ENCODE peak calls at places on chromosomes 3 and 15, in seven cellular contexts. One of them, this sample, is unnamed.
A peak's percentile ranks its signal among the peaks of the same experiment; 100 is the strongest.

GRCh38 chr3:124168271-124168670 is 176.3 kb upstream of the ROPN1 start:
- DNase-seq in HCT116: no peak
- DNase-seq in spleen: no peak
- DNase-seq in prostate gland: no peak
- DNase-seq in suprapubic skin: no peak
- DNase-seq in GM12892: no peak
- DNase-seq in GM12891: no peak
- DNase-seq in this sample: no peak

GRCh38 chr15:98413973-98414546 is 234.3 kb upstream of the IGF1R start:
- DNase-seq in HCT116: no peak
- DNase-seq in GM12892: no peak
- DNase-seq in GM12891: no peak
- DNase-seq in suprapubic skin: no peak
- DNase-seq in prostate gland: no peak
- DNase-seq in spleen: no peak
- DNase-seq in this sample: no peak

GRCh38 chr3:5799421-5799820 is 611.9 kb downstream of the EDEM1 start:
- DNase-seq in spleen: no peak
- DNase-seq in GM12891: no peak
- DNase-seq in prostate gland: no peak
- DNase-seq in suprapubic skin: no peak
- DNase-seq in HCT116: no peak
- DNase-seq in GM12892: no peak
- DNase-seq in this sample: no peak

GRCh38 chr3:123602325-123602724 is 17.5 kb upstream of the HACD2 start:
- DNase-seq in suprapubic skin: no peak
- DNase-seq in GM12891: no peak
- DNase-seq in GM12892: no peak
- DNase-seq in HCT116: peak; percentile 69
- DNase-seq in spleen: no peak
- DNase-seq in prostate gland: peak; percentile 41
- DNase-seq in this sample: no peak

GRCh38 chr3:9183011-9183410 is 66.4 kb downstream of the SRGAP3 start:
- DNase-seq in suprapubic skin: no peak
- DNase-seq in spleen: no peak
- DNase-seq in GM12892: no peak
- DNase-seq in prostate gland: no peak
- DNase-seq in HCT116: no peak
- DNase-seq in GM12891: no peak
- DNase-seq in this sample: no peak

GRCh38 chr15:32919749-32920414 is 202.1 kb downstream of the GREM1 start:
- DNase-seq in prostate gland: no peak
- DNase-seq in GM12892: no peak
- DNase-seq in HCT116: no peak
- DNase-seq in suprapubic skin: no peak
- DNase-seq in spleen: no peak
- DNase-seq in GM12891: no peak
- DNase-seq in this sample: no peak

GRCh38 chr15:65072027-65072426 is 4.2 kb upstream of the RASL12 start:
- DNase-seq in suprapubic skin: no peak
- DNase-seq in spleen: no peak
- DNase-seq in GM12891: no peak
- DNase-seq in HCT116: no peak
- DNase-seq in GM12892: no peak
- DNase-seq in prostate gland: no peak
- DNase-seq in this sample: no peak

GRCh38 chr15:49868348-49868747 is 247.5 kb downstream of the DTWD1 start:
- DNase-seq in suprapubic skin: no peak
- DNase-seq in HCT116: no peak
- DNase-seq in spleen: no peak
- DNase-seq in GM12892: no peak
- DNase-seq in GM12891: no peak
- DNase-seq in prostate gland: no peak
- DNase-seq in this sample: no peak

GRCh38 chr3:120364101-120364500 is 14.9 kb upstream of the LRRC58 start:
- DNase-seq in GM12892: no peak
- DNase-seq in spleen: no peak
- DNase-seq in prostate gland: no peak
- DNase-seq in GM12891: no peak
- DNase-seq in suprapubic skin: no peak
- DNase-seq in HCT116: no peak
- DNase-seq in this sample: no peak

GRCh38 chr3:57226156-57226555 is 1.4 kb upstream of the APPL1 start:
- DNase-seq in suprapubic skin: no peak
- DNase-seq in GM12891: no peak
- DNase-seq in GM12892: no peak
- DNase-seq in spleen: no peak
- DNase-seq in HCT116: no peak
- DNase-seq in prostate gland: no peak
- DNase-seq in this sample: no peak

GRCh38 chr3:57227204-57227929 is at the start of gene APPL1:
- DNase-seq in HCT116: peak; percentile 75
- DNase-seq in suprapubic skin: peak; percentile 88
- DNase-seq in spleen: peak; percentile 98
- DNase-seq in GM12892: peak; percentile 93
- DNase-seq in prostate gland: peak; percentile 91
- DNase-seq in GM12891: peak; percentile 91
- DNase-seq in this sample: peak; percentile 94

GRCh38 chr3:57224856-57225255 is 2.7 kb upstream of the APPL1 start:
- DNase-seq in prostate gland: no peak
- DNase-seq in GM12892: no peak
- DNase-seq in spleen: no peak
- DNase-seq in HCT116: no peak
- DNase-seq in GM12891: no peak
- DNase-seq in suprapubic skin: no peak
- DNase-seq in this sample: no peak

GRCh38 chr3:57221883-57222282 is 5.6 kb upstream of the APPL1 start:
- DNase-seq in GM12892: no peak
- DNase-seq in HCT116: no peak
- DNase-seq in prostate gland: no peak
- DNase-seq in spleen: no peak
- DNase-seq in GM12891: no peak
- DNase-seq in suprapubic skin: no peak
- DNase-seq in this sample: no peak
- TF ChIP-seq POLR2AphosphoS5 in GM12892: no peak
- TF ChIP-seq POLR2AphosphoS5 in HCT116: no peak
- TF ChIP-seq POLR2AphosphoS5 in prostate gland: no peak
- TF ChIP-seq POLR2AphosphoS5 in spleen: no peak
- TF ChIP-seq POLR2AphosphoS5 in GM12891: no peak
- TF ChIP-seq POLR2AphosphoS5 in suprapubic skin: no peak
- TF ChIP-seq POLR2AphosphoS5 in this sample: no peak

GRCh38 chr3:149653564-149653963 is 4.3 kb downstream of the WWTR1 start:
- DNase-seq in GM12891: no peak
- DNase-seq in prostate gland: no peak
- DNase-seq in spleen: no peak
- DNase-seq in HCT116: no peak
- DNase-seq in suprapubic skin: no peak
- DNase-seq in GM12892: no peak
- DNase-seq in this sample: no peak

GRCh38 chr3:149653136-149653535 is 4.7 kb downstream of the WWTR1 start:
- DNase-seq in GM12891: no peak
- DNase-seq in suprapubic skin: no peak
- DNase-seq in GM12892: no peak
- DNase-seq in spleen: no peak
- DNase-seq in HCT116: no peak
- DNase-seq in prostate gland: no peak
- DNase-seq in this sample: no peak

GRCh38 chr3:149655826-149656599 is 1.8 kb downstream of the WWTR1 start:
- DNase-seq in HCT116: no peak
- DNase-seq in spleen: no peak
- DNase-seq in GM12892: no peak
- DNase-seq in GM12891: no peak
- DNase-seq in prostate gland: peak; percentile 14
- DNase-seq in suprapubic skin: no peak
- DNase-seq in this sample: no peak

GRCh38 chr3:149657458-149657795 is 398 bp downstream of the WWTR1 start:
- DNase-seq in prostate gland: peak; percentile 53
- DNase-seq in GM12891: no peak
- DNase-seq in suprapubic skin: peak; percentile 81
- DNase-seq in GM12892: no peak
- DNase-seq in spleen: peak; percentile 81
- DNase-seq in HCT116: no peak
- DNase-seq in this sample: peak; percentile 33

DNA sequence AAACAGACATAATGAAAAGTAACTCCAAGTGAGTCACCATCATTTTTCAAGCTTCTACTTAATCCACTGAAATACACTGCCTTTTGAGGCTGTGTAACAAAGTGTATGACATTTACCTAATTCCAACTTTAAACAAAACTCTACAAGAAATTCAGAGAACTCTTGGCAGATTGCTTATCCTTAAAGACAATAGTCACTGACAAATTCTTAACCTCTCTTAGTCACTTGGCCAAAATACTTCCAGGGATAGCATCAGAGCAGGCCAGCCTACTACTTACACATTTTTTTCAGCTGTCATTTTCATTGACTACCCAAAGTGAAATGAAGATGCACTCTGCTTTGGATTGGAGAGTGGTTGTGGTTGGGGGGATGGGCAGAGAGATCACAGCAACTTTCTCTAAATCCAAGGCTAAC is 3.6 kb downstream of the WWTR1 start:
- DNase-seq in prostate gland: no peak
- DNase-seq in GM12891: no peak
- DNase-seq in HCT116: no peak
- DNase-seq in GM12892: no peak
- DNase-seq in suprapubic skin: no peak
- DNase-seq in spleen: no peak
- DNase-seq in this sample: no peak
- TF ChIP-seq POLR2AphosphoS5 in prostate gland: peak; percentile 5
- TF ChIP-seq POLR2AphosphoS5 in GM12891: no peak
- TF ChIP-seq POLR2AphosphoS5 in HCT116: no peak
- TF ChIP-seq POLR2AphosphoS5 in GM12892: no peak
- TF ChIP-seq POLR2AphosphoS5 in suprapubic skin: no peak
- TF ChIP-seq POLR2AphosphoS5 in spleen: no peak
- TF ChIP-seq POLR2AphosphoS5 in this sample: no peak

GRCh38 chr15:67063689-67064606 is 1.5 kb upstream of the SMAD3 start:
- DNase-seq in HCT116: peak; percentile 89
- DNase-seq in GM12891: no peak
- DNase-seq in spleen: no peak
- DNase-seq in suprapubic skin: no peak
- DNase-seq in prostate gland: no peak
- DNase-seq in GM12892: no peak
- DNase-seq in this sample: peak; percentile 55

GRCh38 chr15:67061811-67062348 is 3.5 kb upstream of the SMAD3 start:
- DNase-seq in suprapubic skin: no peak
- DNase-seq in spleen: no peak
- DNase-seq in prostate gland: no peak
- DNase-seq in GM12891: no peak
- DNase-seq in HCT116: no peak
- DNase-seq in GM12892: no peak
- DNase-seq in this sample: no peak

GRCh38 chr15:67054676-67055075 is 10.7 kb upstream of the SMAD3 start:
- DNase-seq in GM12891: no peak
- DNase-seq in suprapubic skin: no peak
- DNase-seq in spleen: no peak
- DNase-seq in GM12892: no peak
- DNase-seq in HCT116: no peak
- DNase-seq in prostate gland: no peak
- DNase-seq in this sample: no peak

GRCh38 chr15:67062365-67062985 is 2.9 kb upstream of the SMAD3 start:
- DNase-seq in GM12891: no peak
- DNase-seq in suprapubic skin: no peak
- DNase-seq in GM12892: no peak
- DNase-seq in spleen: no peak
- DNase-seq in prostate gland: no peak
- DNase-seq in HCT116: no peak
- DNase-seq in this sample: no peak

DNA sequence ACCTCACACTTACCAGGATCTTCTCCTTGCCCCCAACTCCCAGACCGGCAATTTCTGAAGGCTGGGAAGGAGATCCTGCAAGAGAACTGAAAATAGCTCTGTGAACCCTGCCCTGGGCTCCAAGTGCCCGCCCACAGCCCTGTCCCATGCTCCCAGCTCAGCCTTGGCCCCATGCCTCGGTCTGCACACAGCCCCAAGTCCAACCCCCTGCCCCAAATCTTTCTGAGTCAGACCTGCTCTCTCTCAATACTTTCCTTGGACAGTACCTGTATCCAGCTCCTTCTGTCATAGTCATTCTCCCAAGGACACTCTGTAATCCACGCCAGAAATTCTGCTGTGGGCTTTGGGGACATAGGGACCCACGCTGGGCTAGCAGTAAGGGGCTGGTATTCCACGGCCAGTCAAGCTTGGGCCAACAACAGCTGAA is 6.3 kb upstream of the SMAD3 start:
- DNase-seq in spleen: no peak
- DNase-seq in HCT116: no peak
- DNase-seq in prostate gland: no peak
- DNase-seq in suprapubic skin: no peak
- DNase-seq in GM12891: no peak
- DNase-seq in GM12892: no peak
- DNase-seq in this sample: peak; percentile 64
- TF ChIP-seq POLR2AphosphoS5 in spleen: no peak
- TF ChIP-seq POLR2AphosphoS5 in HCT116: no peak
- TF ChIP-seq POLR2AphosphoS5 in prostate gland: no peak
- TF ChIP-seq POLR2AphosphoS5 in suprapubic skin: no peak
- TF ChIP-seq POLR2AphosphoS5 in GM12891: no peak
- TF ChIP-seq POLR2AphosphoS5 in GM12892: no peak
- TF ChIP-seq POLR2AphosphoS5 in this sample: no peak

GRCh38 chr3:99863588-99863987 is 45.9 kb downstream of the CMSS1 start:
- DNase-seq in GM12892: no peak
- DNase-seq in GM12891: no peak
- DNase-seq in spleen: no peak
- DNase-seq in suprapubic skin: no peak
- DNase-seq in prostate gland: no peak
- DNase-seq in HCT116: no peak
- DNase-seq in this sample: no peak

GRCh38 chr3:99863002-99863401 is 45.3 kb downstream of the CMSS1 start:
- DNase-seq in spleen: no peak
- DNase-seq in prostate gland: no peak
- DNase-seq in GM12892: no peak
- DNase-seq in GM12891: no peak
- DNase-seq in suprapubic skin: no peak
- DNase-seq in HCT116: no peak
- DNase-seq in this sample: no peak

GRCh38 chr3:99864289-99864688 is 46.6 kb downstream of the CMSS1 start:
- DNase-seq in GM12892: no peak
- DNase-seq in suprapubic skin: no peak
- DNase-seq in GM12891: no peak
- DNase-seq in prostate gland: no peak
- DNase-seq in spleen: no peak
- DNase-seq in HCT116: no peak
- DNase-seq in this sample: no peak

GRCh38 chr3:99861216-99861615 is 43.6 kb downstream of the CMSS1 start:
- DNase-seq in suprapubic skin: no peak
- DNase-seq in GM12891: no peak
- DNase-seq in HCT116: no peak
- DNase-seq in spleen: no peak
- DNase-seq in prostate gland: no peak
- DNase-seq in GM12892: no peak
- DNase-seq in this sample: no peak

DNA sequence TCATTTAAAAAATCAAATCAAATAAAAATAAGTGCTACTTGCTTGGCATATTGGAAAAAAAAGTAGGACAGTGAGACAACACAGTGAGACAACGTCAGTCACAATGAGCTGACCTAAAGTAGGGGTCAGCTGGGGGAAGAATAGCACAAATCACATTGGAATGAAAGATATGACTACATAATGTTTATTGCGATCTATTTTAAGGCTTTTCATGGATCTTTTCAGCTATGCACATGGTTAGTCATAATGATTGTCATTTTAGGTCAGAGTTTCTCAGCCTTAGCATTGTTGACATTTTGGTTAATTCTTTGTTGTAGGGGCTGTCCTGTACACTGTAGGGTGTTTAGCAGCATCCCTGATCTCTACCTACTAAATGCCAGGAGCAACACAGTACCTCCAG is 44.5 kb downstream of the CMSS1 start:
- DNase-seq in HCT116: no peak
- DNase-seq in prostate gland: no peak
- DNase-seq in spleen: no peak
- DNase-seq in GM12892: no peak
- DNase-seq in GM12891: no peak
- DNase-seq in suprapubic skin: no peak
- DNase-seq in this sample: no peak
- TF ChIP-seq POLR2AphosphoS5 in HCT116: no peak
- TF ChIP-seq POLR2AphosphoS5 in prostate gland: no peak
- TF ChIP-seq POLR2AphosphoS5 in spleen: no peak
- TF ChIP-seq POLR2AphosphoS5 in GM12892: no peak
- TF ChIP-seq POLR2AphosphoS5 in GM12891: no peak
- TF ChIP-seq POLR2AphosphoS5 in suprapubic skin: no peak
- TF ChIP-seq POLR2AphosphoS5 in this sample: no peak